ENCODE peak calls at places on chromosomes 1 and 21, in seven cellular contexts. A is NCI-H1694; E is stimulated activated CD8-positive, alpha-beta memory T cell treated with anti-CD3 and anti-CD28 coated beads, Interleukin-4, amount 100 ng/mL, for 48 hours; O is activated CD4-positive, alpha-beta T cell treated with anti-CD3 and anti-CD28 coated beads, Interleukin-2, amount 50 U/mL, for 48 hours; P is foreskin fibroblast; F is AG08396; B is bronchial epithelial cell. V is an unnamed sample.
A peak's percentile ranks its signal among the peaks of the same experiment; 100 is the strongest.

GRCh38 chr1:189606795-189607476 is 870.7 kb downstream of the BRINP3 start:
- DNase-seq in B (peak; percentile 89), A (no peak), E (no peak), O (no peak), F (peak; percentile 3), P (peak; percentile 73), V (no peak)

GRCh38 chr1:211541715-211542477 is 37.1 kb downstream of the SLC30A1 start:
- DNase-seq in O (no peak), P (peak; percentile 46), E (no peak), F (no peak), B (peak; percentile 20), A (no peak), V (no peak)

GRCh38 chr1:74652711-74653131 is 20.9 kb downstream of the ERICH3 start:
- DNase-seq in O (no peak), P (peak; percentile 11), A (no peak), F (peak; percentile 9), B (peak; percentile 85), E (no peak), V (peak; percentile 61)

GRCh38 chr1:235253219-235253640 is 74.7 kb downstream of the ARID4B start:
- DNase-seq in P (peak; percentile 87), A (peak; percentile 78), E (peak; percentile 62), F (peak; percentile 33), B (peak; percentile 70), O (peak; percentile 64), V (peak; percentile 58)

GRCh38 chr1:186681136-186681535 is 913 bp upstream of the PTGS2 start:
- DNase-seq in F (no peak), P (peak; percentile 41), E (no peak), O (no peak), B (no peak), A (no peak), V (no peak)

GRCh38 chr1:224718470-224719053 is 102.4 kb downstream of the CNIH3 start:
- DNase-seq in A (no peak), B (no peak), E (no peak), F (no peak), P (no peak), O (no peak), V (no peak)

GRCh38 chr1:97138515-97139032 is 417.0 kb downstream of the PTBP2 start:
- DNase-seq in B (peak; percentile 4), O (no peak), F (no peak), E (no peak), A (no peak), P (peak; percentile 4), V (no peak)

GRCh38 chr1:116806245-116806644 is 52.0 kb downstream of the CD2 start:
- DNase-seq in F (no peak), O (peak; percentile 91), A (no peak), B (no peak), P (no peak), E (peak; percentile 88), V (no peak)

GRCh38 chr1:1542766-1543705 is 2.6 kb upstream of the TMEM240 start:
- DNase-seq in O (peak; percentile 16), B (no peak), A (no peak), F (no peak), E (no peak), P (no peak), V (no peak)

GRCh38 chr1:3948344-3948743 is 48.3 kb upstream of the C1orf174 start:
- DNase-seq in F (no peak), P (no peak), E (no peak), B (peak; percentile 79), O (no peak), A (no peak), V (no peak)

GRCh38 chr1:80799457-80799856 is 1001.3 kb upstream of the ADGRL2 start:
- DNase-seq in A (no peak), P (no peak), E (no peak), F (no peak), O (no peak), B (no peak), V (no peak)

GRCh38 chr1:198444792-198445191 is 95.7 kb downstream of the ATP6V1G3 start:
- DNase-seq in F (peak; percentile 17), A (no peak), O (no peak), E (no peak), B (peak; percentile 80), P (peak; percentile 71), V (no peak)

GRCh38 chr1:28343405-28343804 is 14.6 kb downstream of the MED18 start:
- DNase-seq in O (no peak), P (peak; percentile 20), F (peak; percentile 50), A (no peak), B (peak; percentile 96), E (no peak), V (no peak)

GRCh38 chr1:159076753-159077656 is at the start of gene AIM2:
- DNase-seq in E (peak; percentile 100), B (no peak), A (no peak), O (peak; percentile 100), P (peak; percentile 72), F (no peak), V (no peak)

GRCh38 chr1:235943581-235944114 is 76.9 kb upstream of the LYST start:
- DNase-seq in O (no peak), B (peak; percentile 75), F (peak; percentile 66), A (no peak), P (peak; percentile 94), E (no peak), V (peak; percentile 76)

GRCh38 chr1:213326666-213327317 is 275.8 kb downstream of the RPS6KC1 start:
- DNase-seq in B (no peak), A (no peak), P (peak; percentile 75), E (no peak), O (no peak), F (peak; percentile 41), V (peak; percentile 17)

GRCh38 chr1:13892141-13892670 is 192.2 kb downstream of the PRDM2 start:
- DNase-seq in A (no peak), F (no peak), E (no peak), B (no peak), P (peak; percentile 24), O (no peak), V (no peak)

GRCh38 chr1:109777436-109777835 is 13.7 kb upstream of the EPS8L3 start:
- DNase-seq in B (no peak), O (no peak), A (no peak), P (no peak), F (no peak), E (no peak), V (no peak)

GRCh38 chr1:14650951-14651350 is 52.5 kb downstream of the KAZN start:
- DNase-seq in E (no peak), O (no peak), P (no peak), A (no peak), B (no peak), F (no peak), V (no peak)

GRCh38 chr1:29713857-29714256 is 477.5 kb downstream of the PTPRU start:
- DNase-seq in A (no peak), E (no peak), B (peak; percentile 38), P (peak; percentile 61), F (no peak), O (no peak), V (no peak)

GRCh38 chr1:225655509-225656258 is 2.8 kb upstream of the ENAH start:
- DNase-seq in A (no peak), E (no peak), P (peak; percentile 95), O (peak; percentile 12), B (peak; percentile 99), F (peak; percentile 77), V (peak; percentile 92)

GRCh38 chr1:161192476-161193465 is 6.1 kb downstream of the ADAMTS4 start:
- DNase-seq in F (peak; percentile 82), E (peak; percentile 76), A (peak; percentile 66), B (peak; percentile 51), P (peak; percentile 84), O (peak; percentile 73), V (no peak)

GRCh38 chr1:240790851-240791250 is 178.9 kb upstream of the GREM2 start:
- DNase-seq in A (no peak), O (no peak), P (peak; percentile 32), E (no peak), F (no peak), B (no peak), V (no peak)

GRCh38 chr1:7491089-7491817 is 279.8 kb upstream of the VAMP3 start:
- DNase-seq in B (peak; percentile 65), O (no peak), P (peak; percentile 42), F (peak; percentile 69), E (no peak), A (no peak), V (peak; percentile 80)

GRCh38 chr1:71039666-71040262 is 7.9 kb downstream of the PTGER3 start:
- DNase-seq in E (no peak), O (no peak), B (no peak), F (no peak), A (no peak), P (peak; percentile 30), V (no peak)

GRCh38 chr1:119631433-119632102 is 16.5 kb downstream of the ZNF697 start:
- DNase-seq in P (peak; percentile 91), B (peak; percentile 37), E (no peak), F (peak; percentile 87), O (no peak), A (peak; percentile 47), V (no peak)

GRCh38 chr1:54125671-54126070 is 27.1 kb downstream of the CDCP2 start:
- DNase-seq in E (no peak), B (peak; percentile 15), P (peak; percentile 22), O (no peak), F (no peak), A (no peak), V (no peak)

GRCh38 chr1:228082975-228083870 is 715 bp downstream of the ARF1 start:
- DNase-seq in P (peak; percentile 62), A (no peak), O (peak; percentile 42), E (peak; percentile 47), B (no peak), F (peak; percentile 60), V (peak; percentile 36)

GRCh38 chr1:61162513-61163274 is 80.3 kb downstream of the NFIA start:
- DNase-seq in E (no peak), B (peak; percentile 42), O (no peak), P (peak; percentile 49), F (no peak), A (no peak), V (no peak)

GRCh38 chr21:33088384-33088783 is 18.4 kb downstream of the OLIG1 start:
- DNase-seq in F (no peak), P (no peak), A (peak; percentile 29), E (no peak), O (no peak), B (no peak), V (no peak)

GRCh38 chr1:115461526-115461925 is 123.5 kb upstream of the NGF start:
- DNase-seq in B (peak; percentile 37), P (no peak), O (no peak), A (no peak), F (no peak), E (no peak), V (no peak)

GRCh38 chr1:246155923-246156322 is 351.2 kb downstream of the SMYD3 start:
- DNase-seq in A (no peak), P (peak; percentile 74), O (no peak), F (peak; percentile 49), B (peak; percentile 35), E (no peak), V (no peak)

GRCh38 chr1:101002551-101002950 is 23.0 kb downstream of the DPH5 start:
- DNase-seq in P (peak; percentile 64), B (peak; percentile 81), E (no peak), O (no peak), A (no peak), F (no peak), V (no peak)

GRCh38 chr1:35600593-35600992 is 27.5 kb downstream of the TFAP2E start:
- DNase-seq in P (no peak), B (no peak), O (no peak), A (no peak), E (no peak), F (no peak), V (no peak)

GRCh38 chr1:168845083-168845650 is 116.2 kb upstream of the DPT start:
- DNase-seq in P (no peak), F (no peak), E (no peak), B (no peak), A (no peak), O (no peak), V (no peak)

GRCh38 chr1:204177133-204177532 is 11.0 kb upstream of the REN start:
- DNase-seq in A (no peak), E (no peak), O (no peak), P (no peak), B (no peak), F (no peak), V (no peak)